ENCODE peak calls at places on chromosomes 7 and 10, in seven cellular contexts. F, W, X, O, R, P and S are unnamed samples.

GRCh38 chr10:111082102-111082975 is 5.5 kb downstream of the ADRA2A start:
- DNase-seq in F (no peak), W (no peak), X (no peak), O (no peak), R (peak; percentile 12), P (no peak), S (no peak)

GRCh38 chr10:14032406-14032998 is 298.2 kb downstream of the FRMD4A start:
- DNase-seq in F (no peak), W (no peak), X (peak; percentile 46), O (no peak), R (no peak), P (no peak), S (no peak)

GRCh38 chr10:33273295-33274002 is 61.0 kb downstream of the NRP1 start:
- DNase-seq in F (peak; percentile 77), W (peak; percentile 98), X (no peak), O (peak; percentile 92), R (peak; percentile 69), P (no peak), S (no peak)

GRCh38 chr7:140685407-140686087 is 11.0 kb upstream of the NDUFB2 start:
- DNase-seq in F (no peak), W (no peak), X (no peak), O (no peak), R (no peak), P (no peak), S (no peak)

GRCh38 chr7:116633131-116633988 is 38.6 kb upstream of the MET start:
- DNase-seq in F (peak; percentile 53), W (peak; percentile 3), X (no peak), O (no peak), R (no peak), P (peak; percentile 43), S (no peak)

GRCh38 chr10:71610651-71611050 is 108.9 kb downstream of the C10orf105 start:
- DNase-seq in F (no peak), W (no peak), X (no peak), O (no peak), R (no peak), P (no peak), S (no peak)

GRCh38 chr10:9814285-9814866 is 1203.3 kb upstream of the CELF2 start:
- DNase-seq in F (no peak), W (no peak), X (no peak), O (no peak), R (no peak), P (no peak), S (no peak)

GRCh38 chr10:122149607-122150505 is 121.2 kb upstream of the BTBD16 start:
- DNase-seq in F (no peak), W (no peak), X (no peak), O (no peak), R (no peak), P (no peak), S (no peak)

GRCh38 chr7:81884817-81885216 is 115.0 kb upstream of the HGF start:
- DNase-seq in F (no peak), W (no peak), X (no peak), O (no peak), R (no peak), P (no peak), S (no peak)

GRCh38 chr10:59865101-59865500 is 41.3 kb downstream of the CCDC6 start:
- DNase-seq in F (peak; percentile 85), W (no peak), X (peak; percentile 7), O (no peak), R (peak; percentile 74), P (peak; percentile 29), S (no peak)

GRCh38 chr7:122528879-122529481 is 169.9 kb downstream of the RNF133 start:
- DNase-seq in F (peak; percentile 3), W (peak; percentile 5), X (no peak), O (no peak), R (no peak), P (peak; percentile 10), S (no peak)

GRCh38 chr7:43492906-43493305 is 90.0 kb upstream of the STK17A start:
- DNase-seq in F (no peak), W (no peak), X (no peak), O (no peak), R (no peak), P (no peak), S (no peak)

GRCh38 chr7:90298145-90299038 is 22.7 kb downstream of the FAM237B start:
- DNase-seq in F (peak; percentile 70), W (peak; percentile 71), X (no peak), O (no peak), R (no peak), P (peak; percentile 28), S (no peak)

GRCh38 chr7:150586778-150587152 is 19.6 kb downstream of the GIMAP4 start:
- DNase-seq in F (no peak), W (no peak), X (no peak), O (no peak), R (no peak), P (no peak), S (no peak)

GRCh38 chr7:147022056-147022455 is 905.5 kb downstream of the CNTNAP2 start:
- DNase-seq in F (no peak), W (no peak), X (no peak), O (no peak), R (no peak), P (no peak), S (no peak)

GRCh38 chr10:22222236-22223190 is 4.7 kb upstream of the EBLN1 start:
- DNase-seq in F (no peak), W (no peak), X (no peak), O (no peak), R (no peak), P (peak; percentile 19), S (no peak)

GRCh38 chr10:90817173-90817889 is 40.5 kb downstream of the HTR7 start:
- DNase-seq in F (peak; percentile 80), W (no peak), X (no peak), O (no peak), R (no peak), P (no peak), S (no peak)

GRCh38 chr10:129956285-129956649 is 7.8 kb downstream of the EBF3 start:
- DNase-seq in F (no peak), W (no peak), X (no peak), O (no peak), R (no peak), P (no peak), S (no peak)